ENCODE peak calls at places on chromosomes 11 and 22, in seven cellular contexts. F is SW480; A is DMS153; N is RCC 7860; X is endothelial cell; B is activated CD8-positive, alpha-beta memory T cell treated with anti-CD3 and anti-CD28 coated beads, Interleukin-2, amount 50 U/mL, for 48 hours; V is cardiac muscle cell. E is an unnamed sample.

GRCh38 chr22:26660961-26661578 is 3.7 kb downstream of the MIAT start:
- DNase-seq in B (no peak), V (no peak), X (no peak), A (peak), F (no peak), N (no peak), E (no peak)

GRCh38 chr11:121700968-121701367 is 248.2 kb upstream of the SORL1-AS1 start:
- DNase-seq in F (no peak), X (no peak), B (no peak), A (no peak), N (no peak), V (no peak), E (no peak)

GRCh38 chr22:29308791-29309262 is 2.4 kb downstream of the GAS2L1 start:
- DNase-seq in V (peak), F (peak), X (no peak), N (peak), A (no peak), B (peak), E (no peak)

GRCh38 chr22:22371031-22371541 is 126.5 kb downstream of the VPREB1 start:
- DNase-seq in V (peak), X (no peak), B (no peak), F (no peak), N (no peak), A (no peak), E (no peak)

GRCh38 chr11:110147965-110148709 is 54.9 kb downstream of the ZC3H12C start:
- DNase-seq in N (peak), X (no peak), F (no peak), A (no peak), V (peak), B (no peak), E (no peak)

GRCh38 chr11:66687831-66688281 is 10.2 kb upstream of the RBM4B start:
- DNase-seq in A (no peak), F (no peak), V (no peak), B (no peak), N (no peak), X (no peak), E (no peak)

GRCh38 chr22:37196539-37197450 is 8.7 kb upstream of the C1QTNF6 start:
- DNase-seq in X (no peak), V (peak), N (peak), B (no peak), A (no peak), F (no peak), E (no peak)

GRCh38 chr11:94638902-94639373 is 71.8 kb downstream of the PIWIL4 start:
- DNase-seq in V (peak), X (no peak), F (no peak), B (no peak), A (no peak), N (no peak), E (no peak)

GRCh38 chr22:36445158-36445668 is 36.2 kb downstream of the TXN2 start:
- DNase-seq in N (peak), F (no peak), A (no peak), X (no peak), B (no peak), V (peak), E (no peak)

GRCh38 chr11:76604081-76604601 is 66.4 kb downstream of the LRRC32 start:
- DNase-seq in F (no peak), A (no peak), V (no peak), B (no peak), N (no peak), X (no peak), E (no peak)

GRCh38 chr11:4496555-4497248 is 14.3 kb downstream of the OR52K1 start:
- DNase-seq in V (peak), F (no peak), X (no peak), B (no peak), N (no peak), A (no peak), E (no peak)

GRCh38 chr11:126355926-126356897 is 726 bp downstream of the ST3GAL4 start:
- DNase-seq in X (peak), A (no peak), N (no peak), F (peak), B (no peak), V (no peak), E (no peak)

GRCh38 chr11:65558002-65558784 is at the start of gene LTBP3:
- DNase-seq in V (peak), X (no peak), B (no peak), N (peak), F (peak), A (no peak), E (no peak)

GRCh38 chr11:60175860-60176275 is 7.0 kb downstream of the MS4A6A start:
- DNase-seq in F (peak), V (no peak), X (no peak), A (no peak), B (no peak), N (no peak), E (no peak)

GRCh38 chr22:19522190-19522880 is 1.9 kb downstream of the CLDN5 start:
- DNase-seq in A (peak), B (peak), V (no peak), F (no peak), X (no peak), N (no peak), E (no peak)

GRCh38 chr11:71927813-71928738 is at the start of gene XNDC1N:
- DNase-seq in X (peak), V (peak), N (peak), B (peak), A (peak), F (peak), E (peak)

GRCh38 chr11:118789501-118790356 is 1.2 kb downstream of the DDX6 start:
- DNase-seq in A (no peak), V (peak), F (peak), N (no peak), B (peak), X (peak), E (no peak)

GRCh38 chr11:67345949-67346819 is 7.2 kb downstream of the POLD4 start:
- DNase-seq in N (peak), F (peak), V (peak), A (peak), B (no peak), X (no peak), E (no peak)

E was measured in neural crest cell.